ENCODE peak calls at places on chromosomes 11 and 22, in seven cellular contexts. One of them, this sample, is unnamed.

GRCh38 chr11:13358871-13359270 is 81.3 kb downstream of the BMAL1 start:
- DNase-seq in D341Med: no peak
- DNase-seq in mucosa of descending colon: no peak
- DNase-seq in NB4: no peak
- DNase-seq in mucosa of gallbladder: no peak
- DNase-seq in T-cell: no peak
- DNase-seq in stimulated activated CD8-positive, alpha-beta memory T cell treated with anti-CD3 and anti-CD28 coated beads, Interleukin-15, amount 100 ng/mL, for 4 hours: no peak
- DNase-seq in this sample: no peak

GRCh38 chr22:41939981-41940852 is 6.7 kb downstream of the CENPM start:
- DNase-seq in mucosa of descending colon: peak
- DNase-seq in mucosa of gallbladder: peak
- DNase-seq in NB4: peak
- DNase-seq in D341Med: no peak
- DNase-seq in T-cell: peak
- DNase-seq in stimulated activated CD8-positive, alpha-beta memory T cell treated with anti-CD3 and anti-CD28 coated beads, Interleukin-15, amount 100 ng/mL, for 4 hours: peak
- DNase-seq in this sample: no peak

GRCh38 chr11:65471410-65471762 is 27.5 kb upstream of the MALAT1 start:
- DNase-seq in T-cell: no peak
- DNase-seq in D341Med: peak
- DNase-seq in NB4: peak
- DNase-seq in stimulated activated CD8-positive, alpha-beta memory T cell treated with anti-CD3 and anti-CD28 coated beads, Interleukin-15, amount 100 ng/mL, for 4 hours: no peak
- DNase-seq in mucosa of descending colon: peak
- DNase-seq in mucosa of gallbladder: no peak
- DNase-seq in this sample: peak

GRCh38 chr22:46092646-46093410 is 57.5 kb upstream of the PPARA start:
- DNase-seq in stimulated activated CD8-positive, alpha-beta memory T cell treated with anti-CD3 and anti-CD28 coated beads, Interleukin-15, amount 100 ng/mL, for 4 hours: no peak
- DNase-seq in T-cell: no peak
- DNase-seq in D341Med: no peak
- DNase-seq in mucosa of gallbladder: no peak
- DNase-seq in mucosa of descending colon: no peak
- DNase-seq in NB4: no peak
- DNase-seq in this sample: no peak

GRCh38 chr11:9601876-9602199 is 28.4 kb downstream of the WEE1 start:
- DNase-seq in mucosa of descending colon: no peak
- DNase-seq in mucosa of gallbladder: no peak
- DNase-seq in stimulated activated CD8-positive, alpha-beta memory T cell treated with anti-CD3 and anti-CD28 coated beads, Interleukin-15, amount 100 ng/mL, for 4 hours: no peak
- DNase-seq in NB4: no peak
- DNase-seq in D341Med: no peak
- DNase-seq in T-cell: no peak
- DNase-seq in this sample: no peak

GRCh38 chr11:9601041-9601875 is 27.8 kb downstream of the WEE1 start:
- DNase-seq in stimulated activated CD8-positive, alpha-beta memory T cell treated with anti-CD3 and anti-CD28 coated beads, Interleukin-15, amount 100 ng/mL, for 4 hours: peak
- DNase-seq in mucosa of descending colon: no peak
- DNase-seq in D341Med: no peak
- DNase-seq in mucosa of gallbladder: no peak
- DNase-seq in T-cell: peak
- DNase-seq in NB4: peak
- DNase-seq in this sample: no peak

GRCh38 chr22:38981005-38981658 is 1.0 kb upstream of the APOBEC3B start:
- DNase-seq in T-cell: no peak
- DNase-seq in stimulated activated CD8-positive, alpha-beta memory T cell treated with anti-CD3 and anti-CD28 coated beads, Interleukin-15, amount 100 ng/mL, for 4 hours: no peak
- DNase-seq in mucosa of gallbladder: peak
- DNase-seq in NB4: no peak
- DNase-seq in mucosa of descending colon: no peak
- DNase-seq in D341Med: no peak
- DNase-seq in this sample: no peak

GRCh38 chr22:31846161-31847115 is 92.6 kb downstream of the DEPDC5 start:
- DNase-seq in D341Med: no peak
- DNase-seq in mucosa of gallbladder: no peak
- DNase-seq in mucosa of descending colon: no peak
- DNase-seq in NB4: peak
- DNase-seq in T-cell: no peak
- DNase-seq in stimulated activated CD8-positive, alpha-beta memory T cell treated with anti-CD3 and anti-CD28 coated beads, Interleukin-15, amount 100 ng/mL, for 4 hours: no peak
- DNase-seq in this sample: no peak

GRCh38 chr11:104883342-104883741 is 14.9 kb downstream of the CASP12 start:
- DNase-seq in mucosa of gallbladder: no peak
- DNase-seq in NB4: no peak
- DNase-seq in T-cell: no peak
- DNase-seq in D341Med: no peak
- DNase-seq in stimulated activated CD8-positive, alpha-beta memory T cell treated with anti-CD3 and anti-CD28 coated beads, Interleukin-15, amount 100 ng/mL, for 4 hours: no peak
- DNase-seq in mucosa of descending colon: no peak
- DNase-seq in this sample: no peak

GRCh38 chr11:114386545-114386944 is 13.8 kb downstream of the C11orf71 start:
- DNase-seq in stimulated activated CD8-positive, alpha-beta memory T cell treated with anti-CD3 and anti-CD28 coated beads, Interleukin-15, amount 100 ng/mL, for 4 hours: no peak
- DNase-seq in mucosa of descending colon: no peak
- DNase-seq in mucosa of gallbladder: no peak
- DNase-seq in T-cell: no peak
- DNase-seq in D341Med: no peak
- DNase-seq in NB4: no peak
- DNase-seq in this sample: no peak

GRCh38 chr11:32088117-32088941 is 2.5 kb upstream of the RCN1 start:
- DNase-seq in mucosa of gallbladder: peak
- DNase-seq in D341Med: no peak
- DNase-seq in T-cell: no peak
- DNase-seq in mucosa of descending colon: no peak
- DNase-seq in NB4: peak
- DNase-seq in stimulated activated CD8-positive, alpha-beta memory T cell treated with anti-CD3 and anti-CD28 coated beads, Interleukin-15, amount 100 ng/mL, for 4 hours: no peak
- DNase-seq in this sample: no peak

GRCh38 chr11:3074912-3075589 is 17.8 kb upstream of the CARS1 start:
- DNase-seq in T-cell: no peak
- DNase-seq in stimulated activated CD8-positive, alpha-beta memory T cell treated with anti-CD3 and anti-CD28 coated beads, Interleukin-15, amount 100 ng/mL, for 4 hours: no peak
- DNase-seq in mucosa of gallbladder: no peak
- DNase-seq in D341Med: no peak
- DNase-seq in mucosa of descending colon: peak
- DNase-seq in NB4: no peak
- DNase-seq in this sample: no peak

This sample was measured in cerebellar nuclear complex.